ENCODE peak calls at places on chromosomes 16 and 17, in four cellular contexts. C is GM12878, I is IMR-90, Y is K562. J is an unnamed sample.

GRCh38 chr17:53724726-53725125 is 98.0 kb upstream of the KIF2B start:
- DNase-seq in C (no peak), I (no peak), Y (no peak), J (no peak)

GRCh38 chr17:65122836-65123756 is 14.1 kb upstream of the RGS9 start:
- DNase-seq in C (peak; percentile 66), I (peak; percentile 90), Y (peak; percentile 93), J (peak; percentile 98)

GRCh38 chr17:67779098-67779672 is 46.1 kb upstream of the BPTF start:
- DNase-seq in C (no peak), I (peak; percentile 61), Y (peak; percentile 78), J (peak; percentile 86)

GRCh38 chr17:17032131-17032692 is 10.0 kb upstream of the MPRIP start:
- DNase-seq in C (no peak), I (peak; percentile 89), Y (peak; percentile 24), J (peak; percentile 89)

GRCh38 chr17:76104140-76104895 is 731 bp upstream of the EXOC7 start:
- DNase-seq in C (no peak), I (no peak), Y (no peak), J (no peak)

GRCh38 chr17:46763416-46763815 is 55.1 kb downstream of the WNT3 start:
- DNase-seq in C (no peak), I (no peak), Y (no peak), J (no peak)

GRCh38 chr17:37743875-37744632 is 805 bp downstream of the HNF1B start:
- DNase-seq in C (no peak), I (no peak), Y (no peak), J (peak; percentile 68)

GRCh38 chr17:48593126-48593829 is at the start of gene HOXB5:
- DNase-seq in C (no peak), I (peak; percentile 22), Y (no peak), J (no peak)

GRCh38 chr16:73154063-73154870 is 106.3 kb upstream of the ZFHX3 start:
- DNase-seq in C (no peak), I (no peak), Y (no peak), J (no peak)

GRCh38 chr17:14790518-14790917 is 474.6 kb downstream of the PMP22 start:
- DNase-seq in C (no peak), I (peak; percentile 55), Y (no peak), J (no peak)

GRCh38 chr17:50630524-50631194 is 4.0 kb upstream of the ABCC3 start:
- DNase-seq in C (no peak), I (no peak), Y (no peak), J (peak; percentile 90)

GRCh38 chr17:55510986-55511721 is at the start of gene SMIM36:
- DNase-seq in C (no peak), I (no peak), Y (no peak), J (no peak)

GRCh38 chr16:30041841-30042240 is 10.8 kb upstream of the TLCD3B start:
- DNase-seq in C (no peak), I (peak; percentile 46), Y (peak; percentile 44), J (no peak)

GRCh38 chr17:81084691-81085419 is 49.9 kb downstream of the BAIAP2 start:
- DNase-seq in C (no peak), I (no peak), Y (no peak), J (no peak)

GRCh38 chr16:10756574-10756973 is 12.9 kb downstream of the NUBP1 start:
- DNase-seq in C (no peak), I (peak; percentile 62), Y (no peak), J (no peak)

GRCh38 chr16:75621170-75621477 is 2.0 kb downstream of the ADAT1 start:
- DNase-seq in C (no peak), I (peak; percentile 55), Y (peak; percentile 86), J (peak; percentile 49)

GRCh38 chr16:72848759-72849664 is 198.9 kb downstream of the ZFHX3 start:
- DNase-seq in C (no peak), I (peak; percentile 89), Y (peak; percentile 32), J (peak; percentile 56)

GRCh38 chr16:28193530-28194423 is 18.0 kb downstream of the XPO6 start:
- DNase-seq in C (no peak), I (peak; percentile 98), Y (no peak), J (no peak)

GRCh38 chr16:88960516-88960915 is 16.5 kb downstream of the CBFA2T3 start:
- DNase-seq in C (no peak), I (no peak), Y (no peak), J (no peak)

GRCh38 chr16:16093625-16094332 is 129.5 kb downstream of the ABCC6 start:
- DNase-seq in C (no peak), I (no peak), Y (no peak), J (no peak)

GRCh38 chr17:14303343-14304221 is 2.7 kb downstream of the HS3ST3B1 start:
- DNase-seq in C (no peak), I (no peak), Y (peak; percentile 18), J (no peak)

GRCh38 chr17:44636562-44636961 is 19.7 kb upstream of the MEIOC start:
- DNase-seq in C (no peak), I (peak; percentile 72), Y (no peak), J (peak; percentile 67)

GRCh38 chr17:15945493-15946209 is 721 bp downstream of the ADORA2B start:
- DNase-seq in C (no peak), I (peak; percentile 16), Y (peak; percentile 34), J (no peak)

GRCh38 chr17:67700720-67701119 is 17.0 kb upstream of the NOL11 start:
- DNase-seq in C (no peak), I (no peak), Y (no peak), J (no peak)

GRCh38 chr17:66354981-66355380 is 52.6 kb downstream of the PRKCA start:
- DNase-seq in C (no peak), I (peak; percentile 73), Y (no peak), J (no peak)

GRCh38 chr16:68954871-68955635 is 111.7 kb downstream of the TANGO6 start:
- DNase-seq in C (no peak), I (no peak), Y (no peak), J (no peak)

GRCh38 chr17:42579794-42580551 is 2.4 kb upstream of the PSMC3IP start:
- DNase-seq in C (no peak), I (no peak), Y (no peak), J (no peak)

GRCh38 chr17:1878419-1879121 is 48.8 kb downstream of the RPA1 start:
- DNase-seq in C (no peak), I (no peak), Y (no peak), J (no peak)

GRCh38 chr17:42522798-42523278 is 13.2 kb upstream of the NAGLU start:
- DNase-seq in C (no peak), I (no peak), Y (no peak), J (no peak)

GRCh38 chr17:72590882-72591499 is 470.2 kb downstream of the SOX9 start:
- DNase-seq in C (no peak), I (no peak), Y (no peak), J (peak; percentile 53)

GRCh38 chr17:81684442-81684911 is 666 bp downstream of the HGS start:
- DNase-seq in C (no peak), I (peak; percentile 88), Y (peak; percentile 68), J (no peak)

GRCh38 chr16:49652441-49653175 is 203.3 kb downstream of the ZNF423 start:
- DNase-seq in C (no peak), I (no peak), Y (no peak), J (no peak)
- TF ChIP-seq ELK1 in C (no peak), I (no peak), Y (no peak), J (no peak)

GRCh38 chr17:4236456-4236855 is 27.3 kb downstream of the ANKFY1 start:
- DNase-seq in C (no peak), I (peak; percentile 52), Y (no peak), J (no peak)
- TF ChIP-seq ELK1 in C (no peak), I (no peak), Y (no peak), J (no peak)

DNA sequence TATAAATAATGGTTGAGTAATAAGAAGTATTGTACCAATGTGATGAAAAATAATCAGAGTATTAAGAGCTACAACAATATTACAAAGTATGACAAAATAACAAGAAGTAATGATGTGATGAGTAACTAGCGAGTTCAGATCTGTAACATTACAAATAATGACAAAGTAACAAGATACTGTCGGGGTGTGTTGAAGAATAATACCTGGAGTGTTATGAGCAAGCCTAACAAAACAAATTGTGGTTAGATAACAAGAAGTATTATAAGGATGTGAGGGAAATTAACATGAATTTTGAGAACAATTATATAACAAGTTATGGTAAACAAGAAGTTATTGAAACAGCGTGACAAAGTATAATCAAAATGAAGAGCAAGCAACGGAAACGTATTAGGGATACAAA is 1.3 kb downstream of the TBX4 start:
- DNase-seq in C (no peak), I (no peak), Y (no peak), J (no peak)
- TF ChIP-seq ELK1 in C (no peak), I (no peak), Y (no peak), J (no peak)

DNA sequence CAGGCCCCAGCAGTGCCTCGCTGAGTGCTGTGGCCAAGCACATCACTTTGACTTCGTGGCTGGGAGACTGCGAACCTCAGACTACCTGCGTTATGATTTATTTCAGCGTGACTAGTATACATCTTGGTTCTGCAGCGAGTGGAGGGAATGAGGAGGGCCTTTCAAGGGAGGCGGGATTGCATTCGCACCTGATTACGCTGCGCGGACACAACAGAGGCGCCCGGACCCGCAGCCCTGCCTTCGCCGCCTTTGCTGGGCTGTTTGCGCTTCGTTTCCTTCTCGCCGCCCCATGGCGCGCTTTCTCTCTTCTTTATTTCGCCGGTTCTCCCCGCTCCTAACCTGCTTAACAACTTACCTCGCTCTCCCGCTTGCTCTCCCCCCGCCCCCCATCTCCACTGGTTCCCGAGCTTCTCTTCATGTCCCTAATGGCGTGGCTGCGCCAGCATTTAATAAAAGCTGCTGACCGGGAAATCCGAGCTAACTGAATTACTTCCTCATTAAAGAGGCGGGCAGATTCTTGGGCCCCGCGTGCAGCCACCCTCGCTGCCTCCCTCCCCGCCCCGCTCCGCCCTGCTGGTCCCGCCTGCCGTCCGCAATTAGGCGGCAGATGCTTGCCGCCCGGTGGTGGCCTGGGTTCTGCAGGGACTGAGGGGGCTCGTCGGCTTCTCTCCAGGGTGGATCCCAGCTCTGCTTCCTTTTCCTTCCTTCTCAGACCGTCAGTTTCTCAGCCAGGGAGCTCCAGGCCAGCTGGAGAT is 257.6 kb upstream of the SDK2 start:
- DNase-seq in C (no peak), I (no peak), Y (no peak), J (no peak)
- TF ChIP-seq ELK1 in C (no peak), I (no peak), Y (no peak), J (no peak)